ENCODE peak calls at places on chromosomes 4 and X, in eight cellular contexts. One of them, this sample, is unnamed. For H3K4me1 and H3K36me3, the result is how much of the 10 kb centered on the place peaks cover.

GRCh38 chrX:153426204-153426603 is 14.9 kb downstream of the ZFP92 start:
- DNase-seq in kidney: no peak
- DNase-seq in hepatocyte: no peak
- DNase-seq in tibial nerve: no peak
- DNase-seq in heart left ventricle: no peak
- DNase-seq in uterus: no peak
- DNase-seq in H1: no peak
- DNase-seq in fibroblast of lung: no peak
- DNase-seq in this sample: no peak

GRCh38 chrX:54087661-54088060 is 43.4 kb upstream of the PHF8 start:
- DNase-seq in kidney: no peak
- DNase-seq in hepatocyte: no peak
- DNase-seq in tibial nerve: no peak
- DNase-seq in heart left ventricle: no peak
- DNase-seq in uterus: no peak
- DNase-seq in H1: no peak
- DNase-seq in fibroblast of lung: no peak
- DNase-seq in this sample: no peak

GRCh38 chr4:36235306-36235705 is 9.0 kb downstream of the ARAP2 start:
- DNase-seq in kidney: no peak
- DNase-seq in hepatocyte: peak
- DNase-seq in tibial nerve: no peak
- DNase-seq in heart left ventricle: no peak
- DNase-seq in uterus: no peak
- DNase-seq in H1: no peak
- DNase-seq in fibroblast of lung: no peak
- DNase-seq in this sample: no peak

GRCh38 chr4:78293348-78293747 is 236.2 kb downstream of the FRAS1 start:
- DNase-seq in kidney: no peak
- DNase-seq in hepatocyte: no peak
- DNase-seq in tibial nerve: no peak
- DNase-seq in heart left ventricle: no peak
- DNase-seq in uterus: no peak
- DNase-seq in H1: no peak
- DNase-seq in fibroblast of lung: peak
- DNase-seq in this sample: no peak

GRCh38 chr4:26701786-26702227 is 117.9 kb downstream of the TBC1D19 start:
- DNase-seq in kidney: no peak
- DNase-seq in hepatocyte: no peak
- DNase-seq in tibial nerve: no peak
- DNase-seq in heart left ventricle: no peak
- DNase-seq in uterus: no peak
- DNase-seq in H1: no peak
- DNase-seq in fibroblast of lung: peak
- DNase-seq in this sample: no peak

GRCh38 chrX:20517565-20517964 is 250.9 kb upstream of the RPS6KA3 start:
- DNase-seq in kidney: no peak
- DNase-seq in hepatocyte: no peak
- DNase-seq in tibial nerve: no peak
- DNase-seq in heart left ventricle: no peak
- DNase-seq in uterus: no peak
- DNase-seq in H1: no peak
- DNase-seq in fibroblast of lung: peak
- DNase-seq in this sample: no peak

GRCh38 chr4:186752310-186752709 is 28.7 kb upstream of the FAT1 start:
- DNase-seq in kidney: no peak
- DNase-seq in hepatocyte: no peak
- DNase-seq in tibial nerve: no peak
- DNase-seq in heart left ventricle: no peak
- DNase-seq in uterus: no peak
- DNase-seq in H1: no peak
- DNase-seq in fibroblast of lung: no peak
- DNase-seq in this sample: no peak

GRCh38 chr4:12679217-12679616 is 804.9 kb downstream of the RAB28 start:
- DNase-seq in kidney: no peak
- DNase-seq in hepatocyte: no peak
- DNase-seq in tibial nerve: no peak
- DNase-seq in heart left ventricle: no peak
- DNase-seq in uterus: no peak
- DNase-seq in H1: no peak
- DNase-seq in fibroblast of lung: no peak
- DNase-seq in this sample: no peak

GRCh38 chrX:25156323-25156722 is 140.6 kb upstream of the ARX start:
- DNase-seq in kidney: no peak
- DNase-seq in hepatocyte: peak
- DNase-seq in tibial nerve: no peak
- DNase-seq in heart left ventricle: no peak
- DNase-seq in uterus: no peak
- DNase-seq in H1: no peak
- DNase-seq in fibroblast of lung: no peak
- DNase-seq in this sample: no peak

GRCh38 chrX:25154168-25154567 is 138.4 kb upstream of the ARX start:
- DNase-seq in kidney: no peak
- DNase-seq in hepatocyte: no peak
- DNase-seq in tibial nerve: no peak
- DNase-seq in heart left ventricle: no peak
- DNase-seq in uterus: no peak
- DNase-seq in H1: no peak
- DNase-seq in fibroblast of lung: no peak
- DNase-seq in this sample: no peak

GRCh38 chrX:25151749-25152148 is 136.0 kb upstream of the ARX start:
- DNase-seq in kidney: no peak
- DNase-seq in hepatocyte: no peak
- DNase-seq in tibial nerve: no peak
- DNase-seq in heart left ventricle: no peak
- DNase-seq in uterus: no peak
- DNase-seq in H1: no peak
- DNase-seq in fibroblast of lung: no peak
- DNase-seq in this sample: no peak
- H3K4me1 ChIP-seq in kidney: under half
- H3K4me1 ChIP-seq in hepatocyte: under half
- H3K4me1 ChIP-seq in tibial nerve: under half
- H3K4me1 ChIP-seq in heart left ventricle: under half
- H3K4me1 ChIP-seq in uterus: under half
- H3K4me1 ChIP-seq in H1: under half
- H3K4me1 ChIP-seq in fibroblast of lung: under half
- H3K4me1 ChIP-seq in this sample: under half

GRCh38 chr4:1233641-1234277 is 15.2 kb downstream of the CTBP1 start:
- DNase-seq in kidney: peak
- DNase-seq in hepatocyte: peak
- DNase-seq in tibial nerve: no peak
- DNase-seq in heart left ventricle: no peak
- DNase-seq in uterus: peak
- DNase-seq in H1: no peak
- DNase-seq in fibroblast of lung: peak
- DNase-seq in this sample: no peak
- TF ChIP-seq CTCF in kidney: peak
- TF ChIP-seq CTCF in hepatocyte: peak
- TF ChIP-seq CTCF in tibial nerve: peak
- TF ChIP-seq CTCF in heart left ventricle: peak
- TF ChIP-seq CTCF in uterus: peak
- TF ChIP-seq CTCF in H1: no peak
- TF ChIP-seq CTCF in fibroblast of lung: peak
- TF ChIP-seq CTCF in this sample: peak

GRCh38 chr4:82354788-82355187 is 19.0 kb downstream of the HNRNPD start:
- DNase-seq in kidney: no peak
- DNase-seq in hepatocyte: no peak
- DNase-seq in tibial nerve: no peak
- DNase-seq in heart left ventricle: no peak
- DNase-seq in uterus: no peak
- DNase-seq in H1: no peak
- DNase-seq in fibroblast of lung: no peak
- DNase-seq in this sample: no peak
- H3K36me3 ChIP-seq in kidney: under half
- H3K36me3 ChIP-seq in hepatocyte: under half
- H3K36me3 ChIP-seq in tibial nerve: under half
- H3K36me3 ChIP-seq in heart left ventricle: half or more
- H3K36me3 ChIP-seq in uterus: under half
- H3K36me3 ChIP-seq in H1: half or more
- H3K36me3 ChIP-seq in fibroblast of lung: under half
- H3K36me3 ChIP-seq in this sample: under half

DNA sequence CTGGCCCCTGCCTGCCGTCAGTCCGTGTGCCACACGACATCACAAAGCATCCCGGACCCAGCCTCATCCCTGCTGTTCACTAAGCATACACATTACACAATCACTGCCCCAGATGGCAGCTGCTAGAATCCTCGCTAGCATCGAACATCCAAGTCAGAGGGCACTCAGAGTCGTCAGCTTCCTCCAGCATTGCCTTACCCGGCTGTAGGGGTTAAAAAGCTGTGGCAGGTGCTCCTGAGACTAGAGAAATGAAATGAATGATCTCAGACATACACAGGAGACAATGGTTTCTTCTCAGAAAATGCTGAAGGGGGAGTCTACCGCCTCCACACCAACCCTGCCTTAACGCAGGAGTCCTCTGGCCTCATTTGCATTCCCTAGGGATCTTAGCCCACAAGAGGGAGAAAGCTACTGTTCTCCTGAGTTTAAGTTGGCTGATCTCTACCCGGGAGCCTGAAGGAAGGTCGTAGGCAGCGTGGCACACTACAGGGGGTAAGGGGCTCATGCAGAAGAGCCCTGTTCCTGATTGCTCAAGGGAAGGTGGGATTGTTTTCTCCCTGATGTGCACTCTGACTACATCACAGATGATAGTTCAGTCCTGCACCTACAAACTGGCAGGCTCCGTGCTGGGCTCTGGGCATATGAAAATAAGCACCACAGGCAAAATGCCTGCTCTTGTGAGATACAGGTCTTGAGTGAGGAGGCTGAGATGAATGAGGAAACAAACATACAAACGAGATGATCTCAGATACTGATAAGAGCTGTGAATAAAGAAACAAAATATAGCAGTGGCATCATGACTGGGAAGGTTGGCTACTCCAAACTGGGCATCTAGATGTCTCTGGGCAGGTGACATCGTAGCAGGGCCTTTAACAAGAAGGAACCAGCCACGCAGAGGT is 2.6 kb upstream of the KIAA0232 start:
- DNase-seq in kidney: no peak
- DNase-seq in hepatocyte: no peak
- DNase-seq in tibial nerve: no peak
- DNase-seq in heart left ventricle: no peak
- DNase-seq in uterus: no peak
- DNase-seq in H1: peak
- DNase-seq in fibroblast of lung: peak
- DNase-seq in this sample: no peak
- H3K4me1 ChIP-seq in kidney: under half
- H3K4me1 ChIP-seq in hepatocyte: under half
- H3K4me1 ChIP-seq in tibial nerve: under half
- H3K4me1 ChIP-seq in heart left ventricle: under half
- H3K4me1 ChIP-seq in uterus: under half
- H3K4me1 ChIP-seq in H1: under half
- H3K4me1 ChIP-seq in fibroblast of lung: under half
- H3K4me1 ChIP-seq in this sample: under half

GRCh38 chr4:11223261-11223660 is 205.4 kb downstream of the HS3ST1 start:
- DNase-seq in kidney: no peak
- DNase-seq in hepatocyte: no peak
- DNase-seq in tibial nerve: no peak
- DNase-seq in heart left ventricle: no peak
- DNase-seq in uterus: no peak
- DNase-seq in H1: no peak
- DNase-seq in fibroblast of lung: no peak
- DNase-seq in this sample: no peak

GRCh38 chr4:11216520-11216919 is 212.2 kb downstream of the HS3ST1 start:
- DNase-seq in kidney: no peak
- DNase-seq in hepatocyte: no peak
- DNase-seq in tibial nerve: no peak
- DNase-seq in heart left ventricle: no peak
- DNase-seq in uterus: no peak
- DNase-seq in H1: no peak
- DNase-seq in fibroblast of lung: no peak
- DNase-seq in this sample: no peak

GRCh38 chr4:11214281-11214680 is 214.4 kb downstream of the HS3ST1 start:
- DNase-seq in kidney: no peak
- DNase-seq in hepatocyte: peak
- DNase-seq in tibial nerve: no peak
- DNase-seq in heart left ventricle: no peak
- DNase-seq in uterus: no peak
- DNase-seq in H1: no peak
- DNase-seq in fibroblast of lung: no peak
- DNase-seq in this sample: no peak

GRCh38 chr4:11218692-11219091 is 210.0 kb downstream of the HS3ST1 start:
- DNase-seq in kidney: no peak
- DNase-seq in hepatocyte: no peak
- DNase-seq in tibial nerve: no peak
- DNase-seq in heart left ventricle: no peak
- DNase-seq in uterus: no peak
- DNase-seq in H1: no peak
- DNase-seq in fibroblast of lung: no peak
- DNase-seq in this sample: no peak
- TF ChIP-seq CTCF in kidney: no peak
- TF ChIP-seq CTCF in hepatocyte: peak
- TF ChIP-seq CTCF in tibial nerve: no peak
- TF ChIP-seq CTCF in heart left ventricle: no peak
- TF ChIP-seq CTCF in uterus: no peak
- TF ChIP-seq CTCF in H1: peak
- TF ChIP-seq CTCF in fibroblast of lung: no peak
- TF ChIP-seq CTCF in this sample: no peak

This sample was measured in tibial artery.